ENCODE peak calls at places on chromosomes 6 and 20, in four cellular contexts. T, X, P and U are unnamed samples.
A peak's percentile ranks its signal among the peaks of the same experiment; 100 is the strongest.

GRCh38 chr6:109396319-109396718 is 14.1 kb upstream of the CD164 start:
- DNase-seq in T (no peak), X (no peak), P (no peak), U (no peak)

GRCh38 chr6:166939276-166939816 is 17.0 kb downstream of the RNASET2 start:
- DNase-seq in T (no peak), X (no peak), P (no peak), U (no peak)

GRCh38 chr6:113858605-113859348 is 1.6 kb downstream of the MARCKS start:
- DNase-seq in T (peak; percentile 44), X (peak; percentile 90), P (no peak), U (peak; percentile 95)

GRCh38 chr20:7828437-7828836 is 111.8 kb downstream of the HAO1 start:
- DNase-seq in T (no peak), X (no peak), P (no peak), U (no peak)

GRCh38 chr6:111837641-111838500 is 35.4 kb downstream of the FYN start:
- DNase-seq in T (no peak), X (no peak), P (no peak), U (no peak)

GRCh38 chr20:24795444-24795843 is 153.6 kb upstream of the CST7 start:
- DNase-seq in T (no peak), X (no peak), P (no peak), U (no peak)

GRCh38 chr20:58086763-58087566 is 141.5 kb downstream of the ANKRD60 start:
- DNase-seq in T (no peak), X (peak; percentile 72), P (peak; percentile 11), U (peak; percentile 55)

GRCh38 chr6:112298021-112298745 is 43.8 kb upstream of the LAMA4 start:
- DNase-seq in T (no peak), X (no peak), P (no peak), U (no peak)

GRCh38 chr6:108621117-108621516 is 60.4 kb downstream of the FOXO3 start:
- DNase-seq in T (no peak), X (no peak), P (no peak), U (no peak)

GRCh38 chr20:50015993-50016770 is 33.4 kb downstream of the SNAI1 start:
- DNase-seq in T (no peak), X (no peak), P (no peak), U (peak; percentile 61)

GRCh38 chr20:13260620-13261279 is 39.7 kb downstream of the ISM1 start:
- DNase-seq in T (no peak), X (no peak), P (no peak), U (no peak)

GRCh38 chr6:151374024-151374423 is 17.3 kb downstream of the ZBTB2 start:
- DNase-seq in T (no peak), X (no peak), P (no peak), U (no peak)

GRCh38 chr6:158751842-158752424 is 67.2 kb downstream of the EZR start:
- DNase-seq in T (no peak), X (no peak), P (no peak), U (no peak)

GRCh38 chr6:111872521-111873177 is 603 bp downstream of the FYN start:
- DNase-seq in T (peak; percentile 56), X (peak; percentile 59), P (no peak), U (peak; percentile 67)

GRCh38 chr20:49865559-49865958 is 49.8 kb downstream of the SPATA2 start:
- DNase-seq in T (no peak), X (no peak), P (no peak), U (no peak)

GRCh38 chr6:27145731-27146455 is 101.6 kb upstream of the PRSS16 start:
- DNase-seq in T (peak; percentile 57), X (peak; percentile 26), P (peak; percentile 75), U (peak; percentile 28)

GRCh38 chr6:113763311-113763766 is 93.8 kb upstream of the MARCKS start:
- DNase-seq in T (no peak), X (no peak), P (peak; percentile 28), U (no peak)

GRCh38 chr6:17886891-17887290 is 100.5 kb downstream of the KIF13A start:
- DNase-seq in T (no peak), X (no peak), P (no peak), U (no peak)

GRCh38 chr20:58435237-58435636 is 46.2 kb downstream of the VAPB start:
- DNase-seq in T (no peak), X (no peak), P (no peak), U (no peak)

GRCh38 chr6:126625019-126625418 is 285.1 kb downstream of the CENPW start:
- DNase-seq in T (no peak), X (peak; percentile 21), P (no peak), U (peak; percentile 58)

GRCh38 chr20:51132286-51132810 is 109.4 kb upstream of the KCNG1 start:
- DNase-seq in T (no peak), X (no peak), P (no peak), U (no peak)

GRCh38 chr6:352474-352873 is 39.1 kb upstream of the IRF4 start:
- DNase-seq in T (no peak), X (no peak), P (no peak), U (no peak)

GRCh38 chr20:362271-363254 is 15.7 kb downstream of the NRSN2 start:
- DNase-seq in T (no peak), X (peak; percentile 57), P (peak; percentile 87), U (no peak)

GRCh38 chr6:15776458-15776980 is 113.7 kb upstream of the DTNBP1 start:
- DNase-seq in T (no peak), X (no peak), P (no peak), U (no peak)

GRCh38 chr6:3912366-3913076 is 63.3 kb downstream of the FAM50B start:
- DNase-seq in T (no peak), X (no peak), P (no peak), U (no peak)

GRCh38 chr6:87100216-87100615 is 5.3 kb upstream of the CGA start:
- DNase-seq in T (no peak), X (no peak), P (no peak), U (no peak)

GRCh38 chr20:39103732-39104131 is 141.6 kb downstream of the DHX35 start:
- DNase-seq in T (no peak), X (no peak), P (no peak), U (no peak)

GRCh38 chr6:6414946-6415345 is 94.5 kb upstream of the F13A1 start:
- DNase-seq in T (no peak), X (no peak), P (no peak), U (no peak)

GRCh38 chr6:124753001-124753400 is 209.2 kb upstream of the RNF217 start:
- DNase-seq in T (no peak), X (no peak), P (no peak), U (no peak)

GRCh38 chr20:46145646-46146045 is 27.5 kb downstream of the CD40 start:
- DNase-seq in T (no peak), X (no peak), P (no peak), U (no peak)

GRCh38 chr6:121794630-121795029 is 359.2 kb downstream of the GJA1 start:
- DNase-seq in T (no peak), X (no peak), P (peak; percentile 69), U (no peak)

GRCh38 chr6:2767327-2767985 is 2.3 kb downstream of the WRNIP1 start:
- DNase-seq in T (no peak), X (no peak), P (no peak), U (no peak)

GRCh38 chr6:137493218-137494038 is 766 bp downstream of the OLIG3 start:
- DNase-seq in T (no peak), X (peak; percentile 61), P (no peak), U (peak; percentile 46)

GRCh38 chr6:162032620-162033019 is 694.9 kb downstream of the PRKN start:
- DNase-seq in T (no peak), X (no peak), P (no peak), U (no peak)

GRCh38 chr6:122838060-122838780 is 49.2 kb downstream of the SMPDL3A start:
- DNase-seq in T (no peak), X (no peak), P (no peak), U (no peak)
- TF ChIP-seq CTCF in T (no peak), X (no peak), P (peak; percentile 31), U (peak; percentile 36)

DNA sequence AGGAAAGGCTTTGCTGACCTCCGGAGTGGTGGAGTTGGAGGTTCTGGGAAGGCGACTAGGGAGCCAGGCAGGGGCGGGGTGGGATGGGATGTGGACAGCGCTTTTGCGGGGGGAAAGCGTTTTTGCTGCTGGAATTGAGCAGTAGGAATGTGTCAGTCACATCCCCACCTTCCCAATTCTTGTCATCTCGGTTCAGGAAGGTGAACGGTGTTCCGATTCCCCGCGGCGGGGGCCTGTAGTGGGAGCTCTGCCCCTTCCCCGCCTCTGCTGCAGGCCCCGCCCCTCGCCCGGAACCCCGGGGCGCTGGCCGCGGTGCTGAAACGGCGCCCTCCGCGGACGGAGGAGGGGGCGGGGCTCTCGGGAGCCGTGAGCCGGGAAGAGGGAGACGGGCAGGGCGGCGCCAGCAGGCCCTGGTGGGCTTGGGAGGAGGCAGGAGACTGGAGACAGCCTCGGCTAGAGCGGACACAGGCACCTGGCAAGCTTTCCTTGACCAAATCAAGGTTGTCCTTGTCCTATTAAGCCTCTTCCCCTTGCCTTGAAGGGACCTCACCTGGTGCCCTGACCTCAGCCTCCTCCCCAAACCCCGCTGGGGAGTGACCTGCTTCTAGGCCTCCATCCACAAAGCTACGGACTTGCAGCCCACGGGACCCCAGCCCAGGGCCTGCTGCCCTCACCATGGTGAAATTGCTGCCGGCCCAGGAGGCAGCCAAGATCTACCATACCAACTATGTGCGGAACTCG is at the start of gene LHFPL5:
- DNase-seq in T (peak; percentile 35), X (peak; percentile 84), P (no peak), U (peak; percentile 93)
- TF ChIP-seq CTCF in T (no peak), X (no peak), P (no peak), U (no peak)

GRCh38 chr6:33417903-33418689 is at the start of gene CUTA:
- DNase-seq in T (peak; percentile 98), X (peak; percentile 98), P (peak; percentile 99), U (peak; percentile 95)
- TF ChIP-seq CTCF in T (peak; percentile 30), X (peak; percentile 45), P (peak; percentile 11), U (no peak)

GRCh38 chr6:69973138-69973537 is 106.8 kb downstream of the COL19A1 start:
- DNase-seq in T (no peak), X (no peak), P (no peak), U (no peak)
- TF ChIP-seq CTCF in T (no peak), X (no peak), P (no peak), U (no peak)

GRCh38 chr6:149473080-149474052 is 11.4 kb downstream of the ZC3H12D start:
- DNase-seq in T (no peak), X (no peak), P (no peak), U (no peak)
- TF ChIP-seq CTCF in T (peak; percentile 3), X (no peak), P (no peak), U (no peak)

GRCh38 chr6:28154357-28154756 is 12.7 kb downstream of the ZKSCAN8 start:
- DNase-seq in T (no peak), X (no peak), P (no peak), U (no peak)

GRCh38 chr6:28160233-28160632 is 18.6 kb downstream of the ZKSCAN8 start:
- DNase-seq in T (no peak), X (no peak), P (no peak), U (no peak)

GRCh38 chr6:28161410-28162079 is 19.9 kb downstream of the ZKSCAN8 start:
- DNase-seq in T (peak; percentile 67), X (peak; percentile 93), P (no peak), U (peak; percentile 80)

GRCh38 chr6:28158318-28158717 is 16.6 kb downstream of the ZKSCAN8 start:
- DNase-seq in T (no peak), X (no peak), P (no peak), U (no peak)

DNA sequence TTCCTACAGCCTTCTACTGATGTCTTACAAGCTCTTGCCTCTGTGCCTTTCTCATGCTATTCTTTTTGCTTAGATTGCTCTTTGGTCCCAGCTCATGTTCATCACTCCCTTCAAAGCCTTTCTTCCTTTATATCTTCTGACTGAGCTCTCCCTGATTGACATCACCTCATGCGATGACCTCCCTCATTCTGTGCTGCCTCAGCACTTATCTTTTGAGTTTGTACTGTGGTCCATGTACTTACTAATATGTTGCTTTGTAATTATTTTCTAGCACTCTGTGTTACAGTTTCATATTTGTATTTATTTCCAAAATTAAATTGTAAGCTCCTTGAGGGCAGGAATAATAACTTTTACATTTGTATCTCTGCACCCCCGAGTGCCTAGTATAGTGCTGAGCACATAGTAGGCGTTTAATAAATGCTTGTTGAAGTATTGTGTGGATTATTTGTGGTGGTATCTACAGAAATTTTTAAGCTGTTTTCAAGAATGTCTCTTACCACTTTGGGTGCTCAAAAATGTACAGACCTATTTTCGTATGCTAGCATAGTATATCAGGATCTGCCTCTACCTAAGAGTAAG is 17.4 kb downstream of the ZKSCAN8 start:
- DNase-seq in T (no peak), X (no peak), P (no peak), U (no peak)
- TF ChIP-seq CTCF in T (no peak), X (no peak), P (no peak), U (no peak)